ENCODE peak calls at places on chromosomes 5 and 9, in ten cellular contexts. B, X, H, V, J, M, T, R, D and S are unnamed samples.

GRCh38 chr5:168207450-168208029 is 83.9 kb upstream of the WWC1 start:
- DNase-seq in J (no peak), V (no peak), M (no peak), B (peak), T (no peak), D (no peak), X (peak), R (no peak), H (no peak), S (no peak)

GRCh38 chr5:78586251-78586650 is 62.3 kb downstream of the LHFPL2 start:
- DNase-seq in J (no peak), H (no peak), T (peak), X (no peak), R (peak), D (no peak), V (no peak), M (no peak), B (peak), S (peak)

GRCh38 chr5:135985946-135986345 is 31.2 kb upstream of the LECT2 start:
- DNase-seq in R (no peak), M (no peak), T (no peak), V (no peak), H (no peak), B (no peak), X (no peak), J (no peak), D (no peak), S (no peak)

GRCh38 chr9:33480976-33481375 is 7.3 kb upstream of the NOL6 start:
- DNase-seq in D (no peak), J (no peak), R (no peak), T (no peak), X (no peak), H (no peak), B (no peak), V (no peak), M (no peak), S (no peak)

GRCh38 chr5:54229041-54229780 is 81.2 kb downstream of the ARL15 start:
- DNase-seq in B (peak), T (peak), J (peak), R (peak), H (peak), V (peak), D (peak), M (peak), X (peak), S (peak)

GRCh38 chr5:110588241-110588962 is 138.1 kb downstream of the TMEM232 start:
- DNase-seq in X (no peak), D (no peak), R (no peak), J (no peak), T (no peak), M (no peak), B (no peak), H (no peak), V (no peak), S (no peak)

GRCh38 chr5:68459093-68459492 is 243.5 kb downstream of the PIK3R1 start:
- DNase-seq in D (no peak), V (no peak), H (no peak), J (no peak), T (no peak), X (no peak), B (no peak), R (no peak), M (no peak), S (no peak)

GRCh38 chr5:6726006-6726405 is 12.8 kb downstream of the TENT4A start:
- DNase-seq in B (no peak), V (peak), H (no peak), M (no peak), X (no peak), T (no peak), J (no peak), R (no peak), D (no peak), S (no peak)

GRCh38 chr5:168217497-168217896 is 73.9 kb upstream of the WWC1 start:
- DNase-seq in J (no peak), D (no peak), H (no peak), V (no peak), R (no peak), T (no peak), X (no peak), B (no peak), M (no peak), S (no peak)

GRCh38 chr9:126705311-126705766 is 91.6 kb downstream of the LMX1B start:
- DNase-seq in D (peak), M (peak), X (peak), B (peak), H (peak), V (peak), J (peak), R (peak), T (peak), S (peak)

GRCh38 chr9:89177401-89178161 is 1.0 kb downstream of the SHC3 start:
- DNase-seq in D (no peak), B (no peak), J (no peak), M (peak), H (no peak), V (peak), X (peak), T (no peak), R (no peak), S (peak)

GRCh38 chr5:109830955-109831502 is 141.3 kb downstream of the MAN2A1 start:
- DNase-seq in T (peak), J (no peak), M (no peak), H (no peak), B (peak), R (no peak), V (no peak), X (no peak), D (no peak), S (no peak)

GRCh38 chr5:55308254-55308836 is 556 bp downstream of the MTREX start:
- DNase-seq in M (peak), R (peak), B (peak), D (no peak), T (no peak), V (no peak), H (no peak), X (no peak), J (no peak), S (peak)

GRCh38 chr5:7638456-7638855 is 212.5 kb downstream of the CFAP90 start:
- DNase-seq in R (no peak), T (no peak), H (no peak), M (no peak), B (no peak), V (no peak), D (no peak), J (no peak), X (no peak), S (no peak)

GRCh38 chr5:143245929-143246561 is 157.4 kb downstream of the NR3C1 start:
- DNase-seq in M (no peak), T (peak), R (peak), V (no peak), B (peak), D (no peak), H (no peak), J (no peak), X (no peak), S (peak)

GRCh38 chr5:2755371-2755715 is 3.9 kb upstream of the IRX2 start:
- DNase-seq in T (no peak), H (no peak), D (no peak), M (no peak), B (peak), V (no peak), R (no peak), J (no peak), X (no peak), S (no peak)

GRCh38 chr5:139023276-139023675 is 148.1 kb upstream of the LRRTM2 start:
- DNase-seq in J (no peak), V (no peak), B (no peak), X (no peak), H (no peak), T (no peak), R (no peak), M (no peak), D (no peak), S (no peak)

GRCh38 chr9:91761362-91761761 is 188.7 kb downstream of the ROR2 start:
- DNase-seq in H (no peak), X (no peak), R (no peak), D (no peak), V (no peak), M (no peak), B (no peak), T (no peak), J (no peak), S (no peak)

GRCh38 chr5:175652741-175653663 is 4.9 kb upstream of the HRH2 start:
- DNase-seq in B (no peak), D (no peak), R (no peak), J (no peak), H (peak), X (no peak), T (no peak), M (no peak), V (no peak), S (no peak)

GRCh38 chr9:110156902-110157301 is 51.1 kb downstream of the C9orf152 start:
- DNase-seq in H (peak), R (no peak), V (no peak), X (no peak), T (no peak), J (no peak), M (no peak), B (no peak), D (no peak), S (peak)

GRCh38 chr5:111099058-111099778 is 7.1 kb downstream of the WDR36 start:
- DNase-seq in D (no peak), B (no peak), X (no peak), J (no peak), T (no peak), V (no peak), H (no peak), R (no peak), M (no peak), S (peak)

GRCh38 chr5:4563400-4563799 is 576.7 kb upstream of the ADAMTS16 start:
- DNase-seq in V (no peak), H (no peak), B (peak), J (no peak), M (no peak), R (peak), D (no peak), X (peak), T (peak), S (peak)

GRCh38 chr5:143134269-143134668 is 269.2 kb downstream of the NR3C1 start:
- DNase-seq in V (no peak), J (no peak), H (no peak), T (peak), B (peak), R (no peak), D (no peak), X (peak), M (no peak), S (no peak)

GRCh38 chr5:180286-180918 is 10.9 kb upstream of the LRRC14B start:
- DNase-seq in T (no peak), M (no peak), H (no peak), X (peak), D (no peak), V (peak), J (no peak), B (no peak), R (no peak), S (no peak)

GRCh38 chr9:93059960-93060591 is 1.6 kb downstream of the SUSD3 start:
- DNase-seq in X (no peak), J (no peak), R (no peak), T (no peak), M (no peak), V (peak), D (no peak), B (no peak), H (no peak), S (no peak)

DNA sequence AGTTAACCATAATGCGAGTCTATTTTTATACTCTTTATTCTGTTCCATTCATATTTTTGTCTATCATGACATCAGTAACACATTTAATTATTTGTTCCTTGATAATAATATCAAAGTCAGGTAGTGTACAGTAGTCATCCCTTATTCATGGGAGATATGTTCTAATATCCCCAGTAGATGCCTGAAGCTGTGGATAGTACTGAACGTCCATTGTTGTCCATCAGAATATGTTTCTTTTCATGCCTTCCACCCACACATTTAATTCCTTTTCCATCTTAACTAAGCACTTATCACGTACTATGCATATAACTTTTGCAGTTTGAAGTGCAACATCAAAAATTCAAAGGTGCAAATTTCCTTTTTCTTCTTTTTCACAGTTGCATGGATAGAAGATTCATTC is 53.6 kb downstream of the FER start:
- DNase-seq in D (no peak), J (no peak), B (no peak), H (no peak), X (no peak), V (no peak), T (no peak), M (no peak), R (no peak), S (no peak)
- H3K4me3 ChIP-seq in D (no peak), J (no peak), B (peak), H (no peak), X (no peak), V (no peak), T (peak), M (no peak), R (no peak), S (peak)

DNA sequence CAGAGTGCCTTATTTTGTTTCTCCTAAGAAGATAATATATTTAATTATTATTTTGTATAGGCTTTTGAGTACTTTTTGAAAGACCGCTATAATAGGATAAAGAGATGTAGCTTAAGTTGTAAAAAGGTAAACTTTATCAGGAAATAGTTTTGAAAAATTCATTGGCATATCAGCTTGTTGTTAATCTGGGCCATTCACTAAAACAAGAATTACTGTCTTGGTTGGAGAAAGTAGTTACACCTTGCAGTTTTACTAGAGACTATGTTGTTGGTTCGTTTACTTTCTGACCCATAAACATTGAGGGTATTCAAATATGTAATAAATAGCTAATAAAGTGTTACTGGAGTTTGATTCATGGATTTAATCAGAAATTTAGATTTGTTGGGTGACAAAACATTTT is 33.7 kb downstream of the TNPO1 start:
- DNase-seq in H (no peak), T (no peak), J (no peak), V (no peak), B (no peak), M (no peak), X (no peak), R (no peak), D (no peak), S (no peak)
- H3K4me3 ChIP-seq in H (peak), T (peak), J (peak), V (peak), B (peak), M (no peak), X (peak), R (peak), D (peak), S (peak)

DNA sequence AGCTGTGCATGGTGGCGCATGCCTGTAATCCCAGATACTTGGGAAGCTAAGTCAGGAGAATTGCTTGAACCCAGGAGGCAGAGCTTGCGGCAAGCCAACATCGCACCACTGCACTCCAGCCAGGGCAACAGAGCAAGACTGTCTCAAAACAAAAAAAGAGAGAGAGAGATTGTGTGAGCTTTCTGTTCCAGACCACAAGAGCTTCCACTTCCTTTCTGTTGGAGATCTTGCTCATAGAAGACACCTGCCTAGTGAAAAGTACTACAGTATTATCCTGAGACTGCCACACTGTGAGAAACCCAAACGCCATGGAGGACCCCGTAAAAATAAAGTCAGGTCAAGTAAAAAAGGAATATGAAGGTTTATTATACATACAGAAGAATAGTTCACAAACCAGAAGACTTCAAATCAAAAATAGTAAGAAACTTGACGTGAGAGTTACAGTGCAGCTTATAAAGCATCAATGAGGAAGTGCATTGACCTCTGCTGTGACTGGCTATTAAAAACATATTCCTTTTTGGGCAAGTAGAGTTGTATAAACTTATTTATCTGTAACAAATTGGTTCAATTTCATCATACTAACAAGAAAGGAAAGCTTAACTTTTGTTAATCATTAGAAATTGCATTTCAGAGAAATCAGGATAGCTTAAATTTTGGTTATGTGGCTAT is 4.3 kb upstream of the EMB start:
- DNase-seq in V (no peak), J (no peak), D (no peak), M (no peak), R (no peak), T (no peak), B (no peak), X (no peak), H (no peak), S (no peak)
- H3K4me3 ChIP-seq in V (no peak), J (no peak), D (no peak), M (no peak), R (no peak), T (no peak), B (no peak), X (no peak), H (no peak), S (no peak)

GRCh38 chr9:130662927-130663257 is 1.5 kb upstream of the PRDM12 start:
- DNase-seq in X (peak), V (no peak), B (no peak), J (no peak), D (no peak), T (no peak), H (no peak), M (no peak), R (no peak), S (no peak)
- H3K4me3 ChIP-seq in X (no peak), V (no peak), B (no peak), J (peak), D (no peak), T (no peak), H (peak), M (no peak), R (no peak), S (no peak)

GRCh38 chr9:134455537-134455936 is 129.3 kb downstream of the RXRA start:
- DNase-seq in R (no peak), D (no peak), V (no peak), H (no peak), X (no peak), T (no peak), B (no peak), M (no peak), J (no peak), S (no peak)

GRCh38 chr9:134457321-134457923 is 131.2 kb downstream of the RXRA start:
- DNase-seq in V (peak), D (no peak), R (no peak), H (no peak), J (no peak), M (no peak), B (no peak), X (no peak), T (no peak), S (no peak)

GRCh38 chr9:134458111-134458845 is 132.0 kb downstream of the RXRA start:
- DNase-seq in J (no peak), R (no peak), X (no peak), M (no peak), D (peak), T (no peak), V (peak), B (no peak), H (no peak), S (peak)

GRCh38 chr9:134455951-134456739 is 129.9 kb downstream of the RXRA start:
- DNase-seq in B (peak), J (peak), X (no peak), R (peak), M (peak), T (peak), D (peak), H (peak), V (peak), S (peak)

GRCh38 chr9:134456740-134457315 is 130.6 kb downstream of the RXRA start:
- DNase-seq in R (no peak), V (peak), T (no peak), D (no peak), M (no peak), B (no peak), H (no peak), J (no peak), X (no peak), S (no peak)
- H3K4me3 ChIP-seq in R (no peak), V (peak), T (no peak), D (peak), M (no peak), B (no peak), H (peak), J (peak), X (no peak), S (no peak)

GRCh38 chr9:98642661-98643312 is 65.9 kb downstream of the GABBR2 start:
- DNase-seq in B (no peak), T (no peak), H (no peak), R (no peak), J (no peak), M (no peak), D (no peak), V (no peak), X (peak), S (no peak)
- H3K4me3 ChIP-seq in B (no peak), T (no peak), H (no peak), R (no peak), J (no peak), M (no peak), D (no peak), V (no peak), X (no peak), S (no peak)

DNA sequence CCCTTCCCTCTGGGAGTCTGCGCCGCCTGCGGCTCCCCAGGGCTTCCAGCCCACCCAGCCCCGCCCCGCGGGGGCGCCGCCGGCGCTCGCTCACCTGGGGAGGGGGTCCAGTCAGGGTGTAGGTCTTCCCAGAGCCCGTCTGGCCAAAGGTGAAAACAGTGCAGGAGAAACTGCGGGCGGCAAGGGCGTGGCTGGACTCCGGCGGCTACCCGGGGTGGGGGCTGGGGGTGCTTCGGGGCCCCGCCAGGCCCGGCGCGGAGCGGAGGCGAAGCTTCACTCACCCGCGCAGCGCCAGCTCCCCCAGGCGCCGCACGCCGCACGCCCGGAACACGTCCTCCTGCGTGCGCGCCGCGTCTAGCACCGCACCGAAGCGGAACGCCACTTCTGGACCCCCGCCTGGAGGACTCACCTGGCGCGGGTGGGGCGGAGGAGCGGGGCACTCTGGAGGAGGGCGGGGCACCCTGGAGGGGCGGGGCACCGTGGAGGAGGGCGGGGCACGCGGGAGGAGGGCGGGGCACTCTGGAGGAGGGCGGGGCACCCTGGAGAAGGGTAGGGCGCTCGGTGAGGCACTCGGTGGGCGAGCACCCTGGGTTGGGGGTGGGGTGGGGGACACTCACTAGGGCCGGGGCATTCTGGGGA is 952 bp downstream of the KIF12 start:
- DNase-seq in V (peak), J (no peak), R (peak), M (peak), X (peak), T (peak), B (peak), D (peak), H (no peak), S (no peak)
- H3K4me3 ChIP-seq in V (peak), J (peak), R (peak), M (peak), X (peak), T (peak), B (peak), D (peak), H (no peak), S (peak)

GRCh38 chr5:37738057-37738691 is 101.7 kb downstream of the GDNF start:
- DNase-seq in V (no peak), R (no peak), X (no peak), H (no peak), B (peak), D (no peak), M (no peak), J (no peak), T (peak), S (peak)
- H3K4me3 ChIP-seq in V (no peak), R (no peak), X (no peak), H (no peak), B (no peak), D (no peak), M (no peak), J (no peak), T (no peak), S (no peak)